ENCODE peak calls at places on chromosome 1, in seven cellular contexts. E is fibroblast of pulmonary artery, H is AG04449, G is upper lobe of right lung, U is heart left ventricle, C is lower lobe of right lung, X is fibroblast of mammary gland. R is an unnamed sample.

GRCh38 chr1:45953934-45954333 is 150.5 kb downstream of the MAST2 start:
- DNase-seq in U (no peak), X (peak), E (no peak), C (no peak), H (no peak), G (no peak), R (no peak)

GRCh38 chr1:157113116-157113515 is 13.5 kb upstream of the ETV3L start:
- DNase-seq in G (peak), E (no peak), U (no peak), X (no peak), C (no peak), H (no peak), R (no peak)

GRCh38 chr1:172699695-172700094 is 40.8 kb downstream of the FASLG start:
- DNase-seq in X (no peak), C (no peak), G (no peak), H (no peak), U (no peak), E (peak), R (no peak)

GRCh38 chr1:154833841-154834240 is 36.2 kb downstream of the KCNN3 start:
- DNase-seq in H (no peak), G (no peak), C (no peak), X (no peak), E (no peak), U (no peak), R (no peak)

GRCh38 chr1:30816211-30817082 is 58.9 kb upstream of the LAPTM5 start:
- DNase-seq in C (no peak), U (peak), X (peak), G (no peak), H (peak), E (peak), R (no peak)

GRCh38 chr1:248013229-248013710 is at the start of gene OR2L5:
- DNase-seq in X (no peak), U (no peak), C (no peak), E (no peak), G (no peak), H (no peak), R (no peak)

GRCh38 chr1:41631971-41632370 is 147.5 kb upstream of the EDN2 start:
- DNase-seq in X (peak), U (no peak), H (no peak), E (no peak), C (no peak), G (no peak), R (no peak)

GRCh38 chr1:69082312-69082711 is 485.4 kb upstream of the LRRC7 start:
- DNase-seq in H (no peak), C (no peak), E (no peak), X (no peak), U (no peak), G (no peak), R (no peak)

GRCh38 chr1:189775343-189775742 is 702.3 kb downstream of the BRINP3 start:
- DNase-seq in H (peak), C (no peak), X (no peak), E (peak), G (no peak), U (no peak), R (no peak)

GRCh38 chr1:25744140-25744581 is 55.8 kb upstream of the SELENON start:
- DNase-seq in C (peak), G (peak), U (peak), X (peak), E (peak), H (peak), R (peak)

GRCh38 chr1:67058761-67059160 is 4.8 kb upstream of the SLC35D1 start:
- DNase-seq in C (no peak), G (no peak), E (no peak), U (no peak), H (no peak), X (peak), R (no peak)

GRCh38 chr1:36175137-36176095 is 19.5 kb downstream of the MAP7D1 start:
- DNase-seq in E (peak), H (no peak), U (peak), X (no peak), G (no peak), C (no peak), R (peak)

GRCh38 chr1:162697140-162697895 is 65.1 kb downstream of the DDR2 start:
- DNase-seq in E (no peak), U (no peak), G (no peak), H (no peak), X (peak), C (no peak), R (no peak)
- H3K4me3 ChIP-seq in E (no peak), U (no peak), G (no peak), H (no peak), X (no peak), C (no peak), R (no peak)

GRCh38 chr1:236123563-236123962 is 18.8 kb upstream of the GPR137B start:
- DNase-seq in X (no peak), U (no peak), G (no peak), H (no peak), C (no peak), E (no peak), R (no peak)

GRCh38 chr1:236122176-236122575 is 20.2 kb upstream of the GPR137B start:
- DNase-seq in X (no peak), U (no peak), H (no peak), E (no peak), C (no peak), G (no peak), R (no peak)

GRCh38 chr1:236128646-236129178 is 13.6 kb upstream of the GPR137B start:
- DNase-seq in H (no peak), E (no peak), G (no peak), C (no peak), X (no peak), U (no peak), R (no peak)

GRCh38 chr1:236127045-236127444 is 15.3 kb upstream of the GPR137B start:
- DNase-seq in C (no peak), G (no peak), U (no peak), H (no peak), X (no peak), E (no peak), R (no peak)

DNA sequence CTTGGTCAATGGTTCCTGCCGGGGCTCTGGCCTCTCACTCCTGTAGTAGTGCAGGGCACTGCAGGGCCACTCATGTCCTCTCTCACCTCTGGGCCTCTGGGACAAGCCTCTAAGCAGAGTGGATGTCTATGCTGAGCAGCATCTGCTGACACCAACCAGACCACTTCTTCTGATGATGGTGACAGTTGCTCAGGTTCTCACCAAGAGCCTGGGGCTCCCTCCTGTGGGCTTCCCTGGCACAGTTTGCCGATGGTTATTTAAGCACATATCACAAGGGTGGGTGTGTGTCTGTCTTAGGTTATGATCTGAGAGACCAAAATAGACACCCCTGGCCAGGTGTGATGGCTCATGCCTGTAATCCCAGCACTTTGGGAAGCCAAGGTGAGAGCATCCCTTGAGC is 17.4 kb upstream of the GPR137B start:
- DNase-seq in E (no peak), G (no peak), H (no peak), X (no peak), U (no peak), C (no peak), R (no peak)
- TF ChIP-seq CTCF in E (no peak), G (no peak), H (no peak), X (peak), U (no peak), C (no peak), R (no peak)

DNA sequence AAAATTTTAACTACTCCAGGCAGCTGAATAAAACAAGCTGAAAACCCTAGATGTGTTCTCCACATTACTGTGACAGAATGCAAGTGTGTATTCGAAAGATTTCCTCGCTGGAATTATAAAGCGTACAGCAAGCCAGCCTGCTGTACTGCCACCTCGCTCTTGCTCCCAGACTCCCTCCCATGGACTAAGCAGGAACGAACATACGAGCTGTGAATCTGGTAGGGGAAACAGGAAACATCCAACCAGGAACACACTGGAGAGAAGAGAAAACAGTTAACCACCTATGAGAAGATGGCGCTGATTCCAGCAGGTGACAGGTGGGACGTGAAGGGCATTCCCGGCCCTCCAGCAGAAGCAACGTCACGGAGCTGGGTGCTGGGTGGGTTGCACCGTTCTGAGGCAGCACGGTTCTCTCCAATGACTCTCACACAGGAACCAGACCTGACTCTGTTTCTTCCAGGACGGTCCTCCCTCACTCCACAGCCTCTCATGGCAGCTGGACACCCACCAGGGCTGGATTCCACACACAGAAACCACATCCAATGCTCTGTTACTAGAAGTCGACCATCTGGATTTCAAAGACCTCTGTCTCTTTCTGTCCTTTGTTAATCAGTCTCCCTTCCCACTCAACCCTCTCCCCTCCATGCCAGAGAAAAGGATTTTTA is 219.2 kb downstream of the RERE start:
- DNase-seq in H (no peak), C (no peak), E (peak), G (no peak), U (no peak), X (peak), R (no peak)
- H3K4me3 ChIP-seq in H (peak), C (no peak), E (no peak), G (no peak), U (peak), X (peak), R (peak)

GRCh38 chr1:212457740-212458338 is 25.1 kb downstream of the NENF start:
- DNase-seq in H (no peak), U (no peak), E (peak), C (no peak), X (peak), G (no peak), R (no peak)
- TF ChIP-seq CTCF in H (peak), U (peak), E (peak), C (peak), X (peak), G (peak), R (peak)

DNA sequence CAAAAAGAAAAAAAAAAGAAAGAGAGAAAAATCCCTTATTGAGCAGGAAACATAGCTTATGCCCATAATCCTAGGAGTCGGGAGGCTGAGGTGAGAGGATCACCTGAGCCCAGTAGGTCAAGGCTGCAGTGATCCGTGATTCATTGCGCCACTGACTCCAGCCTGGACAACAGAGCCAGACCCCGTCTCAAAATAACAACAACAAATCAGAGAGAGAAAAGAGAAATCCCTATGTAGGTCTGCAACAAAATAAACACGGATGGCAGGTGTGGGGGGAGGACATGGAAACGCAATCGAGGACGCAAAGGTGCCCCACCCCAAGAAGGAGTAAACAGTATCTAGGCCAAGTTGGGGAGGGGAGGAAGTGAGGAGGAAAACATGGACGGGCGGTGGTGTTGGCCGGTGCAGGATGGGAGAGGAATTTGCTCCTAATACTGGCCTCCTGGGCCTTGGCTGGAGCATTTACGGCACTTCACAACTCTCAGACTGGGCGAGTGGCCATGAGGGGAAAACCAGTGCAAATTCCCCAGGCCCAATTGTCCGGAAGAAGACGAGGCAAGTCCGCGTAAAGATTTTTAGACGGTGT is 612 bp upstream of the CHTOP start:
- DNase-seq in U (no peak), X (no peak), G (no peak), H (no peak), C (peak), E (no peak), R (no peak)
- H3K4me3 ChIP-seq in U (peak), X (peak), G (peak), H (peak), C (peak), E (peak), R (peak)

DNA sequence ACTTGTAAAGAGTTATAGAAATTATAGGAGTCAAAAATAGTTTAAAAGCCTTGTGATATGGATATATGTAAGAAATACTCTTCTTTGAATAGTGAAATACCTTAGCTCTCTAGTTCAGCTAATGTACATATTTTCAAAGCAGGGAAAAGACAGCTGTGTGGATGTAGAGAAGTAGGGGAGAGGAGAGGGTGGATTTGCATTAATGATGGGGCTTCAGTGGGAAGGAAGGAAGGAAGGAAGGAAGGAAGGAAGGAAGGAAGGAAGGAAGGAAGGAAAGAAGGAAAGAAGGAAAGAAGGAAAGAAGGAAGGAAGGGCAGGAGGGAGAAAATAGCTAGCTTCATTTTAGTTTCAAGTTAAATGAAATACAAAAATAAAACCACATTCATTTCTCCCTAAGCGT is 62.4 kb upstream of the RGS1 start:
- DNase-seq in C (no peak), E (no peak), H (no peak), U (no peak), X (no peak), G (no peak), R (no peak)
- TF ChIP-seq CTCF in C (no peak), E (no peak), H (no peak), U (no peak), X (no peak), G (no peak), R (no peak)

GRCh38 chr1:170664828-170665617 is 1.1 kb downstream of the PRRX1 start:
- DNase-seq in C (no peak), E (peak), H (no peak), G (no peak), U (peak), X (peak), R (no peak)

GRCh38 chr1:170665625-170666024 is 1.7 kb downstream of the PRRX1 start:
- DNase-seq in H (no peak), G (no peak), U (peak), E (no peak), C (no peak), X (peak), R (no peak)

GRCh38 chr1:170663441-170664282 is at the start of gene PRRX1:
- DNase-seq in E (peak), H (no peak), G (no peak), X (peak), C (no peak), U (no peak), R (no peak)

GRCh38 chr1:170663011-170663410 is 920 bp upstream of the PRRX1 start:
- DNase-seq in G (no peak), X (peak), E (peak), U (no peak), H (no peak), C (no peak), R (no peak)

GRCh38 chr1:170664283-170664827 is 424 bp downstream of the PRRX1 start:
- DNase-seq in X (no peak), E (no peak), H (no peak), G (no peak), U (peak), C (peak), R (no peak)
- H3K4me3 ChIP-seq in X (peak), E (peak), H (peak), G (peak), U (peak), C (peak), R (peak)

GRCh38 chr1:15958111-15958510 is 17.8 kb downstream of the ZBTB17 start:
- DNase-seq in E (no peak), C (no peak), G (no peak), X (no peak), H (no peak), U (no peak), R (no peak)

GRCh38 chr1:15956150-15956549 is 19.8 kb downstream of the ZBTB17 start:
- DNase-seq in E (no peak), U (no peak), H (no peak), C (no peak), G (no peak), X (peak), R (no peak)

GRCh38 chr1:15955552-15955951 is 20.3 kb downstream of the ZBTB17 start:
- DNase-seq in G (no peak), U (no peak), E (no peak), C (no peak), X (no peak), H (no peak), R (no peak)

GRCh38 chr1:15958788-15959187 is 17.1 kb downstream of the ZBTB17 start:
- DNase-seq in U (no peak), G (no peak), E (peak), H (no peak), X (no peak), C (no peak), R (no peak)

GRCh38 chr1:15957221-15958090 is 18.4 kb downstream of the ZBTB17 start:
- DNase-seq in E (no peak), U (no peak), C (no peak), H (no peak), G (no peak), X (no peak), R (no peak)
- TF ChIP-seq CTCF in E (peak), U (no peak), C (no peak), H (peak), G (no peak), X (peak), R (no peak)